ENCODE peak calls at places on chromosomes 7 and 10, in four cellular contexts. A is breast epithelium; D is HL-60; Y is CD8-positive, alpha-beta T cell. K is an unnamed sample.

GRCh38 chr7:105298004-105298403 is 90.7 kb downstream of the SRPK2 start:
- DNase-seq in D (no peak), Y (no peak), A (no peak), K (no peak)

GRCh38 chr10:61465807-61466425 is 12.7 kb upstream of the TMEM26 start:
- DNase-seq in A (no peak), Y (no peak), D (no peak), K (no peak)

GRCh38 chr7:115749924-115750323 is 280.6 kb downstream of the TFEC start:
- DNase-seq in A (no peak), Y (no peak), D (no peak), K (no peak)

GRCh38 chr10:77603529-77603927 is 34.1 kb downstream of the KCNMA1 start:
- DNase-seq in D (no peak), Y (no peak), A (no peak), K (no peak)

GRCh38 chr10:133364645-133365431 is 7.0 kb upstream of the FUOM start:
- DNase-seq in Y (no peak), D (no peak), A (no peak), K (no peak)

GRCh38 chr10:89147256-89147655 is 59.9 kb downstream of the CH25H start:
- DNase-seq in D (no peak), Y (no peak), A (no peak), K (no peak)

GRCh38 chr7:4616116-4616515 is 66.0 kb upstream of the FOXK1 start:
- DNase-seq in D (no peak), Y (no peak), A (no peak), K (no peak)

GRCh38 chr7:124155400-124156022 is 122.6 kb upstream of the TMEM229A start:
- DNase-seq in D (no peak), A (no peak), Y (no peak), K (no peak)

GRCh38 chr10:43930777-43931176 is 282.1 kb upstream of the ZNF32 start:
- DNase-seq in Y (no peak), D (no peak), A (no peak), K (no peak)

GRCh38 chr7:73565675-73566342 is 8.3 kb upstream of the BCL7B start:
- DNase-seq in D (no peak), A (no peak), Y (no peak), K (no peak)

GRCh38 chr10:23314835-23315239 is 29.8 kb downstream of the C10orf67 start:
- DNase-seq in Y (peak), A (no peak), D (peak), K (no peak)

GRCh38 chr10:103845983-103846382 is 9.4 kb downstream of the SH3PXD2A start:
- DNase-seq in Y (peak), D (peak), A (no peak), K (no peak)

GRCh38 chr10:103841519-103841918 is 13.9 kb downstream of the SH3PXD2A start:
- DNase-seq in D (no peak), Y (no peak), A (no peak), K (no peak)

GRCh38 chr10:103842605-103843004 is 12.8 kb downstream of the SH3PXD2A start:
- DNase-seq in D (no peak), A (no peak), Y (no peak), K (no peak)

GRCh38 chr10:103843045-103843444 is 12.3 kb downstream of the SH3PXD2A start:
- DNase-seq in Y (no peak), D (no peak), A (no peak), K (no peak)

DNA sequence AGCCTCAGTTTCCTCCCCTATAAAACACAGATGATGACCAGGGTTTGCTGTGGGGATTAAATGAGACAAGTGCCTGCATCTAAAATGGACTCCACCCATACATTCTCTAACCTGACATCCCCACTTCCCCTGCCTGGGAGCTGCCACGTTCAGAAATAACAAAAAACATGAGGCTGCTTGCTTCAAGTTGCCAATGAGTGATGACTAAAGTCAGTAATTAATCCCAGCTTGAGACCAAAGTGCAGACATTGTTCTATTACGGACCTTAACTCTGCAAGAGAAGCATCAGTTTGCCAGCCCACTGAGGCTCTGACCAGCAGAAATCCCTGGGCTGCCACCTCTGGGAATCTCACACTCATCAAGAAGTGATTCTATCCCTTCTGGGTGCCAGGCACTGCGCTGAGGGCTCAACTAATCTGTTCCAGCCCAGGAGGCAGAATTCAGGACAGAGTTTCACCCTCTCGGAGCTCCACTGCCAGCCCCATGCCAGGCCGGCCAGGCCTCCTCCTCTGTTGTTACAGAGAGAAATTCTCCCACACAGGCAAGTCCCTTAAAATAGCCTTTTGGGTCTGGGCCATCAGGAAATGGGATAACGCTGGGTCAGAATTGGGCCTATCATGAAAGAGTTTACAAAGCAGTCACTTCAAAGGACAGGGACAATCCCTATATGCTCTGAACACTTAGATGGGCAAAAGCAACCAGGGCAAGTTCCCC is 11.4 kb downstream of the SH3PXD2A start:
- DNase-seq in A (no peak), Y (no peak), D (no peak), K (no peak)
- H3K27ac ChIP-seq in A (peak), Y (no peak), D (no peak), K (no peak)

DNA sequence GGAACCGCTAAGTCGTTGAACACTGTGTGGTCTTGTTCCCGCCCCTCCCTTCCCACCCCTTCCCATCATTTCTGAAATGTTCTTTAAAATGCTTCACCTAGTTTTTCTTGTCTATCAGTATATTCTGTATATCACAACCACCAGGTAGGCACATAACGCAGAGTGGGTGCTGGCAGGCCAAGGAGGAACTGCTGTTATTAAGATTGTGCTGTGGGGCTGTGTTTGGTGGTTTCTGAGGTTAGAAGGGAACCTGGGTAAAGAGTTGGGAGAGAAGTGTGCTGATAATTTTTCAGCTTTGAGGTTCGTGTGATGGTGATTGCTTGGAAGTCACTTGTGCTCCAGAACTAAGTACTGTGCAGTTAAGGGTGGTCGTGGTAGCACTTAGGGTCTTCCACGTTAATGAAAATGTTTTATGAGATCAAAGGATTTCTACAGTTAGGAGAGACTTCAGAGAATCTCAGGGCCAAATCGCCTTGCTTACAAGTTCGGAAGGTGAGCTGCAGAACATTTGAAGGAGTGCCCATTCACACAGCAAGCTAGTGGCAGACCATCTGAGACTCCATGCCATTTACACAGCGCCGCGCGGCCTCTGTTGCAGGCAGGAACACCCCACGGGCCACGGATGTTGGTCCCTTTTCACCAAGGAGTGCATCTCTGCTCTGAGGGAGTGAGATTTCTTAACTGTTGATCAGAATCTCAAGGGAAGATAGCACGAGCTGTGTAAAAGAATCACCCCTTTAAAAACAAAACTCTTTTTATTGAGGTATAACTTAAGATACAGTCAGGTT is 1.6 kb downstream of the UBE3C start:
- DNase-seq in Y (peak), D (peak), A (no peak), K (no peak)
- H3K27ac ChIP-seq in Y (no peak), D (peak), A (peak), K (no peak)

GRCh38 chr10:110668443-110668842 is 24.3 kb downstream of the RBM20 start:
- DNase-seq in A (no peak), D (no peak), Y (no peak), K (no peak)

GRCh38 chr10:110661292-110661691 is 17.2 kb downstream of the RBM20 start:
- DNase-seq in Y (no peak), D (no peak), A (no peak), K (no peak)

GRCh38 chr10:110667620-110668343 is 23.6 kb downstream of the RBM20 start:
- DNase-seq in A (no peak), D (no peak), Y (no peak), K (no peak)

GRCh38 chr10:110666673-110667072 is 22.5 kb downstream of the RBM20 start:
- DNase-seq in D (no peak), Y (no peak), A (no peak), K (no peak)

DNA sequence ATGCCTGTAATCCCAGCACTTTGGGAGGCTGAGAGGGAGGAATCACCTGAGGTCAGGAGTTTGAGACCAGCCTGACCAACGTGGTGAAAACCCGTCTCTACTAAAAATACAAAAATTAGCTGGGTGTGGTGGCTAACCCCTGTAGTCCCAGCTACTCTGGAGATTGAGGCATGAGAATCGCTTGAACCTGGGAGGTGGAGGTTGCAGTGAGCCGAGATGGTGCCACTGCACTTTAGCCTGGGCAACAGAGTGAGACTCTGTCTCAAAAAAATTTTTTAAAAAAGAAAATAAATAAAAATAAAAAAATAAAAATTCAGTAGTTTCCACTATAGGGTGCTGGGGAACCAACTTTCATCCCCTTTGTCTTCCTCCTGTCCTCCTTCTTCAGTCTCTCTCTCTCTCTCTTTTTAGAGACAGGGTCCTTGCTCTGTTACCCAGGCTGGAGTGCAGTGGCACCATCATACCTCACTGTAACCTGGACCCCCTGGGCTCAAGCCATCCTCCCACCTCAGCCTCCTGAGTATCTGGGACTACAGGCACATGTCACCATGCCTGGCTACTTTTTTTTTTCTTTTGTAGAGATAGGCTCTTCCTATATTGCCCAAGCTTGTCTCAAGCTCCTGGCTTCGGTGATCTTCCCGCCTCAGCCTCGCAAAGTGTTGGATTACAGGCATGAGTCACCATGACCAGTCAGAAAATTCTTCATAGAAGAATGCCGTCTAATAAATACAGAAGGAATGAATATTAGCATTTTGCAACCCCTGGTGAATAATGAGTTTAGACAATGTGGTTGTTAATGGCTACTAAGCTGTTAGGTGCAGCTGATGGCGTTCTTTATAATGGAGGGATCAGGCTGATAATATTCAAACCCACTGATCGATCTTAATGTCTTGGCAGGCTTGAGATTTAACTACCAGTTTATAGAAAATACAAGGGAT is 20.6 kb downstream of the RBM20 start:
- DNase-seq in D (no peak), Y (no peak), A (no peak), K (no peak)
- H3K27ac ChIP-seq in D (no peak), Y (no peak), A (no peak), K (no peak)

GRCh38 chr7:33904680-33905388 is 505 bp upstream of the BMPER start:
- DNase-seq in Y (no peak), A (no peak), D (no peak), K (peak)

GRCh38 chr7:33901847-33902246 is 3.5 kb upstream of the BMPER start:
- DNase-seq in D (no peak), A (no peak), Y (no peak), K (no peak)

GRCh38 chr7:33900501-33900900 is 4.8 kb upstream of the BMPER start:
- DNase-seq in D (no peak), A (no peak), Y (no peak), K (no peak)

GRCh38 chr7:33903770-33904679 is 1.3 kb upstream of the BMPER start:
- DNase-seq in D (no peak), Y (no peak), A (no peak), K (peak)

DNA sequence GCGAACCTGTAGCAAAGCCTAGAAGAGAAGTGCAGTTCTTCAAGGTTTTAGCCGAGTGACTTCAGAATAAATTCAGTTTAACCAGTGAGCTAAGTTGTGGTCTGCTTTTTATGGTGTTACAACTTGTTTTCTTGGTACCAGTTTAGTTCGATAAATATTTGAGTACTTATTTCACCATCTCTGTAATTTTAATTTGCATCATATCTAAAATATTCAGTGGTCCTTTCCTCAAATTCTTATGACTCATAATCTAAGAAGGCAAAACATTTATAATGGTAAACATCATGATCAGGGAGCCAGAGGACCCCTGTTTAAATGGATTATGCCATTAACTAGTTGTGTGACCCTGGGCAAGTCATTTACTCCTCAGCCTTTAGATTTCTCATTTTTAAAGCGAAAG is 4.1 kb upstream of the BMPER start:
- DNase-seq in A (no peak), Y (no peak), D (no peak), K (no peak)
- H3K27ac ChIP-seq in A (no peak), Y (no peak), D (no peak), K (no peak)

DNA sequence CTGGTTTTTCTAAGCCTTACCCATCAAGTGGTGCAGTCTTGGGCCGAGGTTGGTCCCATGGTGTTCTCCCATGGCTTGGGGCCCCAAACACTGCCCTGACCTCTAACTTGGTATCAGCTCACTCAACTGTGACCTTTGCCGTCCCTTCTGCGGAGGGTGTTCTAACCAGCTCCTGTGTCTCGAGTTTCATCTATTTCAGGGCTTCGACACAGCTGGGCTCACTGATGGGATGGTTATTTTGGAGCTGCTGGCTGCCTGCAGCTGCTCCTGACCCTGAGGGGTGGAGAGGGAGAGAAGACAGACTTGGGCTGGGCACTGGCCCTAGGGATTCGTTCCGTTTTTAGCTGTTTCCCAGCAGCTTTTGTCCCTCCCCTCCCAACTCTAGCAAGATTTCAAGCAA is 86.9 kb downstream of the NEURL1 start:
- DNase-seq in Y (no peak), D (no peak), A (no peak), K (no peak)
- H3K27ac ChIP-seq in Y (no peak), D (no peak), A (no peak), K (no peak)